ENCODE peak calls at places on chromosomes 11 and 22, in five cellular contexts. N is heart left ventricle, E is IMR-90, G is adrenal gland, B is Peyer's patch. O is an unnamed sample.

GRCh38 chr11:2268911-2269600 is 1.3 kb downstream of the ASCL2 start:
- DNase-seq in G (no peak), B (peak), E (no peak), N (peak), O (peak)

GRCh38 chr22:39388261-39389011 is 11.1 kb upstream of the TAB1 start:
- DNase-seq in N (peak), E (peak), B (peak), G (peak), O (peak)

GRCh38 chr22:27668828-27669797 is 132.4 kb downstream of the MN1 start:
- DNase-seq in G (peak), N (peak), B (no peak), E (peak), O (peak)

GRCh38 chr22:38843201-38843715 is 570 bp downstream of the NPTXR start:
- DNase-seq in E (peak), B (peak), G (peak), N (peak), O (peak)

GRCh38 chr11:2563216-2564007 is 118.6 kb downstream of the KCNQ1 start:
- DNase-seq in E (no peak), G (peak), B (no peak), N (no peak), O (no peak)

GRCh38 chr11:69879734-69880005 is 60.5 kb upstream of the FGF3 start:
- DNase-seq in E (no peak), G (no peak), B (no peak), N (no peak), O (no peak)

GRCh38 chr11:4610258-4610935 is 2.4 kb upstream of the TRIM68 start:
- DNase-seq in N (no peak), G (no peak), E (peak), B (no peak), O (no peak)

GRCh38 chr11:92123540-92123939 is 101.1 kb upstream of the FAT3 start:
- DNase-seq in B (no peak), E (peak), N (no peak), G (no peak), O (no peak)

GRCh38 chr11:125251956-125252355 is 87.4 kb downstream of the PKNOX2 start:
- DNase-seq in B (no peak), N (no peak), G (no peak), E (peak), O (peak)

GRCh38 chr22:31342389-31343125 is 3.6 kb downstream of the PATZ1 start:
- DNase-seq in N (no peak), B (no peak), E (no peak), G (no peak), O (peak)

GRCh38 chr11:69280994-69281393 is 13.0 kb upstream of the MYEOV start:
- DNase-seq in G (no peak), E (peak), N (peak), B (no peak), O (no peak)

GRCh38 chr11:61667684-61668320 is 12.4 kb upstream of the DAGLA start:
- DNase-seq in E (no peak), N (no peak), B (no peak), G (no peak), O (no peak)

GRCh38 chr11:69155302-69156198 is at the start of gene SMIM38:
- DNase-seq in E (no peak), G (no peak), B (no peak), N (peak), O (no peak)

GRCh38 chr11:71580057-71581003 is 2.3 kb downstream of the KRTAP5-11 start:
- DNase-seq in E (peak), N (no peak), B (peak), G (peak), O (peak)

GRCh38 chr11:12075822-12076821 is 34.3 kb upstream of the MICAL2 start:
- DNase-seq in N (no peak), B (no peak), E (peak), G (no peak), O (no peak)

GRCh38 chr11:93738647-93739081 is 2.6 kb downstream of the TAF1D start:
- DNase-seq in G (no peak), E (no peak), N (no peak), B (no peak), O (no peak)

GRCh38 chr22:19993926-19994325 is 22.7 kb downstream of the ARVCF start:
- DNase-seq in G (no peak), N (peak), E (no peak), B (no peak), O (no peak)

GRCh38 chr22:41555325-41555724 is 5.5 kb upstream of the CSDC2 start:
- DNase-seq in G (no peak), B (no peak), N (no peak), E (no peak), O (no peak)

GRCh38 chr22:28464179-28464578 is 215.5 kb downstream of the TTC28 start:
- DNase-seq in G (no peak), E (no peak), B (no peak), N (no peak), O (no peak)

GRCh38 chr11:22634897-22635629 is 9.4 kb upstream of the FANCF start:
- DNase-seq in G (no peak), B (no peak), N (no peak), E (peak), O (no peak)

GRCh38 chr22:44839721-44840120 is 87.3 kb downstream of the ARHGAP8 start:
- DNase-seq in E (no peak), N (no peak), G (no peak), B (no peak), O (no peak)

GRCh38 chr22:41917906-41918791 is 3.3 kb upstream of the SHISA8 start:
- DNase-seq in G (no peak), E (peak), B (peak), N (peak), O (peak)

GRCh38 chr22:48299801-48300200 is 1527.9 kb downstream of the BRD1 start:
- DNase-seq in N (peak), B (no peak), E (no peak), G (no peak), O (no peak)

GRCh38 chr11:67029146-67029545 is 6.2 kb downstream of the SYT12 start:
- DNase-seq in N (no peak), G (no peak), E (peak), B (no peak), O (no peak)

GRCh38 chr11:43969543-43969942 is 27.1 kb downstream of the C11orf96 start:
- DNase-seq in B (no peak), G (no peak), N (peak), E (no peak), O (no peak)

GRCh38 chr22:24580276-24580675 is 12.6 kb downstream of the LRRC75B start:
- DNase-seq in N (no peak), E (peak), G (no peak), B (no peak), O (no peak)

GRCh38 chr22:29301716-29302401 is 4.6 kb upstream of the GAS2L1 start:
- DNase-seq in G (no peak), B (no peak), E (no peak), N (peak), O (no peak)

GRCh38 chr11:94794287-94795168 is 26.4 kb downstream of the AMOTL1 start:
- DNase-seq in N (no peak), G (no peak), B (no peak), E (peak), O (peak)
- TF ChIP-seq POLR2A in N (no peak), G (no peak), B (no peak), E (peak), O (no peak)

GRCh38 chr11:19712281-19713220 is at the start of gene NAV2:
- DNase-seq in B (peak), G (peak), N (peak), E (peak), O (peak)
- TF ChIP-seq POLR2A in B (peak), G (peak), N (peak), E (peak), O (peak)

GRCh38 chr11:117096140-117096972 is 1.9 kb downstream of the SIK3 start:
- DNase-seq in B (peak), G (no peak), N (no peak), E (no peak), O (peak)
- TF ChIP-seq POLR2A in B (no peak), G (no peak), N (no peak), E (no peak), O (no peak)

GRCh38 chr11:129787518-129787917 is 28.1 kb upstream of the TMEM45B start:
- DNase-seq in N (no peak), G (no peak), B (no peak), E (no peak), O (no peak)
- TF ChIP-seq POLR2A in N (no peak), G (no peak), B (no peak), E (no peak), O (no peak)

GRCh38 chr11:117144477-117145392 is 648 bp downstream of the PAFAH1B2 start:
- DNase-seq in N (peak), B (peak), E (peak), G (peak), O (peak)
- TF ChIP-seq POLR2A in N (no peak), B (no peak), E (peak), G (peak), O (no peak)

GRCh38 chr11:78211565-78211964 is 22.8 kb downstream of the USP35 start:
- DNase-seq in B (no peak), N (no peak), G (no peak), E (no peak), O (no peak)
- TF ChIP-seq POLR2A in B (no peak), N (no peak), G (no peak), E (no peak), O (no peak)